ENCODE peak calls at places on chromosomes 3 and 15, in five cellular contexts. T, Z, F, S and P are unnamed samples.
A peak's percentile ranks its signal among the peaks of the same experiment; 100 is the strongest.

GRCh38 chr15:69513986-69514385 is 61.4 kb downstream of the RPLP1 start:
- DNase-seq in T (no peak), Z (no peak), F (peak; percentile 28), S (no peak), P (no peak)

GRCh38 chr15:52745326-52746161 is 44.6 kb downstream of the ONECUT1 start:
- DNase-seq in T (no peak), Z (no peak), F (no peak), S (no peak), P (no peak)

GRCh38 chr15:41559489-41560177 is 621 bp downstream of the TYRO3 start:
- DNase-seq in T (no peak), Z (no peak), F (no peak), S (no peak), P (no peak)

GRCh38 chr15:22942306-22942855 is 37.8 kb downstream of the CYFIP1 start:
- DNase-seq in T (no peak), Z (no peak), F (no peak), S (no peak), P (no peak)

GRCh38 chr15:78675617-78676360 is 34.8 kb upstream of the CHRNB4 start:
- DNase-seq in T (no peak), Z (no peak), F (peak; percentile 17), S (no peak), P (no peak)

GRCh38 chr3:161413127-161413854 is 42.0 kb upstream of the SPTSSB start:
- DNase-seq in T (peak; percentile 34), Z (no peak), F (no peak), S (no peak), P (no peak)

GRCh38 chr15:35218215-35218614 is 133.1 kb upstream of the NANOGP8 start:
- DNase-seq in T (no peak), Z (no peak), F (no peak), S (no peak), P (no peak)

GRCh38 chr3:98602078-98602678 is 8.8 kb upstream of the CPOX start:
- DNase-seq in T (peak; percentile 76), Z (no peak), F (no peak), S (no peak), P (peak; percentile 45)

GRCh38 chr3:25566358-25566920 is 98.3 kb downstream of the TOP2B start:
- DNase-seq in T (no peak), Z (no peak), F (no peak), S (no peak), P (no peak)

GRCh38 chr3:5021571-5022092 is 42.4 kb downstream of the BHLHE40 start:
- DNase-seq in T (peak; percentile 83), Z (no peak), F (no peak), S (no peak), P (peak; percentile 73)

GRCh38 chr15:62165029-62165792 is at the start of gene C2CD4B:
- DNase-seq in T (no peak), Z (peak; percentile 78), F (peak; percentile 67), S (peak; percentile 3), P (no peak)

GRCh38 chr3:66377800-66378199 is 123.0 kb downstream of the LRIG1 start:
- DNase-seq in T (no peak), Z (no peak), F (no peak), S (no peak), P (no peak)

GRCh38 chr15:80072285-80072684 is 12.8 kb downstream of the ZFAND6 start:
- DNase-seq in T (peak; percentile 91), Z (no peak), F (no peak), S (no peak), P (peak; percentile 96)

GRCh38 chr3:186320862-186321568 is 41.0 kb downstream of the DGKG start:
- DNase-seq in T (peak; percentile 13), Z (no peak), F (no peak), S (no peak), P (no peak)

GRCh38 chr15:101371519-101371918 is 76.5 kb upstream of the SNRPA1 start:
- DNase-seq in T (no peak), Z (no peak), F (peak; percentile 42), S (no peak), P (no peak)

GRCh38 chr15:84826369-84826823 is 9.2 kb downstream of the ALPK3 start:
- DNase-seq in T (no peak), Z (no peak), F (peak; percentile 83), S (no peak), P (no peak)

GRCh38 chr3:108218811-108219210 is 3.4 kb downstream of the IFT57 start:
- DNase-seq in T (peak; percentile 53), Z (no peak), F (no peak), S (no peak), P (no peak)

DNA sequence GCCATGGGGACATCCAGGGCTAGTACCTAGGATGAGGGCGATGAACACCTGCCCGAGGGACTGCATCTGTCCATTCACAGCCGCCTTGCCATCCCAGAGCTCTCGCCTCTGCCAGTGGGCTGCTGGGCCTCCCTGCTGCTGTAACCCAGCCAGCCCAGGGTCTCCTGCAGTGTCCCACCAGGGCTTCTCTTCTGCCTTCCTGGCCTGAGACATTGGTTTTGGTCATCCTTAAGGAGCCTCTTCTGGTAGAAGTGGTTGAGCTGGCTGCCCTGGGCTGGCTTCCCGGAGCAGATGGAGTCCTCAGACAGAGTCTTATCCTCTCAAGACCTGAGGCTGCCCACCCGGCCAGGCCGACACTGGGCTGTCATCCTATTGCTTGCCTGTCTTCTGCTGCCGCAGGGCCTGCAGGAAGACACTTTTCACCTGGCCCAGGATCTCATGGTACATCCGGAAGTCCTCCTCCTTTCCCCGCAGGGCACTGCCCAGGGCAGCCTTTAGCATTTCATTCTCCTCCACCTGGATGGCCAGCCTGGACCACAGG is 6.1 kb upstream of the HHATL start:
- DNase-seq in T (no peak), Z (peak; percentile 57), F (peak; percentile 57), S (no peak), P (no peak)
- TF ChIP-seq CTCF in T (no peak), Z (no peak), F (no peak), S (no peak), P (no peak)

GRCh38 chr3:127674099-127674792 is 1.5 kb downstream of the ABTB1 start:
- DNase-seq in T (no peak), Z (peak; percentile 53), F (peak; percentile 60), S (no peak), P (no peak)
- H3K4me3 ChIP-seq in T (no peak overlapping the region), Z (peak overlapping the region; percentile 91), F (peak overlapping the region; percentile 99), S (no peak overlapping the region), P (no peak overlapping the region)

GRCh38 chr15:63523306-63523990 is 19.1 kb downstream of the USP3 start:
- DNase-seq in T (peak; percentile 50), Z (no peak), F (no peak), S (no peak), P (no peak)

GRCh38 chr15:63519041-63519440 is 14.6 kb downstream of the USP3 start:
- DNase-seq in T (no peak), Z (no peak), F (no peak), S (no peak), P (no peak)

GRCh38 chr15:63522143-63522531 is 17.7 kb downstream of the USP3 start:
- DNase-seq in T (no peak), Z (no peak), F (no peak), S (no peak), P (no peak)

GRCh38 chr15:63519548-63520178 is 15.3 kb downstream of the USP3 start:
- DNase-seq in T (no peak), Z (no peak), F (no peak), S (no peak), P (no peak)

DNA sequence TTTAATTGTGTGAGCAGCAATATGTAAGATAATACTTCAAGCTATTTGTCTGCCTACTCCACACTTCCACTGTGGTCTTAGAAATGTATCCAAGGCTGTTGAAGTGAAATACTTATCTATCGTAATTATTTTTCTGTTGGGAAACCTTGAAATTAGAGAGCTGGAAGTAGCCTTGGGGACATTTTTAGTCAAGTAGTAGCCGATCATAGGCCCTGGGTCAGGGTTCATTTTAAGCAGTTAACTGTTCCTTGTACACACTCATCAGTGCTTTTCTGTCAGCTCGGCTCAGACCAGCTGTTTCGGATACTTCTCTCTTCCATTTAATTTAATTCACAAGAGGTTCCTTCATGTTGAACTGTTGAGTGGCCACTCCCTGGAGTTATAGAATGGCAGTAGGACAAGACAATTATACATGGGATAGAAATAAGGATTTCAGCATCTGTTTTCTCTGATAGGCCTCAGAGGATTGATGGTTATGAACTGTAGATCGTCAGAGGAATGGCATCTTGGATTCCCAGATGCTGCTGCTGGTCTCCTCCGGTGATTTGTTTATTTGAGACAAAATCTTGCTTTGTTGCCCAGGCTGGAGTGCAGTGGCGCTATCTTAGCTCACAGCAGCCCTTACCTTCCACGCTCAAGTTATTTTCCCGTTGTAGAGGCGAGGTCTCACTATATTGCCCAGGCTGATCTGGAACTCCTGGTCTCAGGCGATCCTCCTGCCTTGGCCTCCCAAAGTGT is 17.2 kb downstream of the USP3 start:
- DNase-seq in T (peak; percentile 73), Z (no peak), F (no peak), S (no peak), P (no peak)
- H3K36me3 ChIP-seq in T (no peaks in the 10 kb centered on the region), Z (no peaks in the 10 kb centered on the region), F (no peaks in the 10 kb centered on the region), S (no peaks in the 10 kb centered on the region), P (no peaks in the 10 kb centered on the region)

DNA sequence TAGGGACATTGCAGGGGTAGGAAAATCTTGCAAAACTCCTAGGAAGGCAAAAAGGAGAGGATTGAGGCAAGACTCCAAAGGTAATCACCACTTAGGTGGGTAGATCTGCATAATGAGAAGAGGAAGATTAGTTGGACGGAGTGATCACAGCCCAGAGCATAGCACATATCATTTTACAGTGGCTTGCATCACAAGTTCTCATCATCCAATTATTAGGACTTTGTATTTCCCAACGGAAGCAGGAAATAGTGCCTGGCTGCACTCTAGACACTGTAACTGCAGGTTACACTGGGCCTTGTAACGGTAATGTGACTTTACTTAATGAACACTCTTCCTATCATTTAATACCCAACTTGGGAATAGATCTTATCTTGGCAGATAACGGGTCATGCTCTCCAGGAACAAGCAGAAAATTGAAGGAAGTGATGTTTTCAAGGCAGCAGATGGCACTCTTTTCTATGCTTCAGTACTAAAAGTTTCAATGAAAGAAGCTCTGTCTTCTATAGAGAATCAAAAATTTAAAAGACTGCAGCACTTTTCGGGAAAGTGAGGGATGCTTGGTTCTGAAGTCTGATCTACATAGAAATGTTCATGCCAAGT is 101.9 kb upstream of the KCNMB2 start:
- DNase-seq in T (no peak), Z (no peak), F (no peak), S (no peak), P (no peak)
- TF ChIP-seq CTCF in T (peak; percentile 26), Z (no peak), F (no peak), S (peak; percentile 28), P (peak; percentile 27)

DNA sequence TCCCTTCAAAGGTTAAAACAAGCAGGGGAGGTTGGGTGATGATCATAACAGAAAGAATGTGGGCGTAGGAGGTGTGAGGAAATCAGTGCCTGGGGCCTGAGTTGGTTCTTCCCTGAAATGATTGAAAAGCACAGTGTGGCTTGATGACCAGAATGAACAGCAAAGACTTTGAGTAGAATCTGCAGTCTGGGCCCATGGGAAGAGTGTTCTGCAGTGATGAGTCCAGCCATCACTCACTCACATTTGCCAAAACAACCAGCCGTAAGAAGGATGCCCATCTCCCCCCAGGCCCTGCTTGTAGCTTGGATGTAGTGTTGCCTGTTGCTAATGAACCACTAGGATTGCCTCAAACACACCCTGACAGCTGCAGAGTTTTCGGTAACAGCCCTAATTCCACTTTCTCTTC is 67.9 kb downstream of the VGLL3 start:
- DNase-seq in T (peak; percentile 75), Z (no peak), F (no peak), S (no peak), P (no peak)
- H3K4me3 ChIP-seq in T (no peak overlapping the region), Z (no peak overlapping the region), F (no peak overlapping the region), S (no peak overlapping the region), P (no peak overlapping the region)